ENCODE peak calls at places on chromosomes 1 and 21, in seven cellular contexts. F is stimulated activated CD8-positive, alpha-beta memory T cell treated with anti-CD3 and anti-CD28 coated beads, Interleukin-7, amount 100 ng/mL, for 4 hours; G is activated CD8-positive, alpha-beta memory T cell treated with anti-CD3 and anti-CD28 coated beads, Interleukin-2, amount 50 U/mL, for 48 hours; D is non-pigmented ciliary epithelial cell; Q is left lobe of liver; A is aorta; W is dorsolateral prefrontal cortex. M is an unnamed sample.

GRCh38 chr1:113530021-113530420 is 139.7 kb downstream of the MAGI3 start:
- DNase-seq in D (no peak), Q (no peak), F (no peak), W (no peak), G (no peak), A (no peak), M (no peak)

GRCh38 chr1:173475564-173476196 is 1.5 kb upstream of the PRDX6 start:
- DNase-seq in G (no peak), Q (no peak), F (no peak), D (no peak), W (peak), A (no peak), M (no peak)

GRCh38 chr21:43740497-43741156 is 21.7 kb downstream of the PDXK start:
- DNase-seq in A (no peak), F (no peak), Q (no peak), G (no peak), D (no peak), W (no peak), M (peak)

GRCh38 chr1:220271706-220272046 is 577 bp downstream of the RAB3GAP2 start:
- DNase-seq in F (no peak), Q (no peak), D (no peak), A (peak), W (peak), G (peak), M (no peak)

GRCh38 chr1:231929311-231929710 is 302.7 kb downstream of the DISC1 start:
- DNase-seq in F (no peak), W (no peak), A (no peak), G (no peak), D (peak), Q (no peak), M (no peak)

GRCh38 chr1:153361129-153362109 is 3.8 kb downstream of the S100A9 start:
- DNase-seq in A (no peak), F (no peak), D (no peak), W (no peak), Q (peak), G (peak), M (peak)

GRCh38 chr1:27522860-27523665 is 33.1 kb upstream of the WASF2 start:
- DNase-seq in G (peak), W (peak), F (peak), A (peak), D (no peak), Q (no peak), M (peak)

GRCh38 chr1:171110485-171111340 is 20.0 kb downstream of the FMO3 start:
- DNase-seq in A (no peak), Q (no peak), G (no peak), W (no peak), D (no peak), F (no peak), M (no peak)

GRCh38 chr1:75632350-75632949 is 21.5 kb upstream of the SLC44A5 start:
- DNase-seq in G (no peak), Q (no peak), F (no peak), W (peak), D (peak), A (no peak), M (no peak)

GRCh38 chr21:38495242-38495641 is 3.0 kb downstream of the ERG start:
- DNase-seq in A (no peak), Q (no peak), G (no peak), D (no peak), F (no peak), W (no peak), M (no peak)

GRCh38 chr21:45555557-45556301 is 13.5 kb upstream of the SLC19A1 start:
- DNase-seq in F (peak), W (peak), D (no peak), A (peak), G (peak), Q (peak), M (peak)

GRCh38 chr1:201655910-201656669 is 117.2 kb downstream of the NAV1 start:
- DNase-seq in G (no peak), A (no peak), Q (no peak), F (no peak), W (no peak), D (no peak), M (no peak)

GRCh38 chr1:1617925-1618324 is 2.6 kb downstream of the MIB2 start:
- DNase-seq in F (no peak), G (no peak), D (no peak), W (no peak), Q (no peak), A (peak), M (no peak)

GRCh38 chr1:4868521-4868920 is 214.1 kb downstream of the AJAP1 start:
- DNase-seq in D (no peak), Q (no peak), G (no peak), A (no peak), F (no peak), W (no peak), M (no peak)

GRCh38 chr1:230427477-230427876 is 1.3 kb upstream of the PGBD5 start:
- DNase-seq in F (no peak), D (no peak), W (no peak), A (no peak), Q (no peak), G (no peak), M (no peak)

GRCh38 chr1:3857791-3858129 is 484 bp downstream of the DFFB start:
- DNase-seq in W (peak), Q (no peak), G (no peak), F (no peak), A (no peak), D (no peak), M (no peak)

M was measured in WERI-Rb-1.